ENCODE peak calls at places on chromosomes 13 and 19, in five cellular contexts. N, L, R, O and I are unnamed samples. For H3K36me3, the result is how much of the 10 kb centered on the place peaks cover.

GRCh38 chr13:105814219-105814901 is 721.1 kb downstream of the EFNB2 start:
- DNase-seq in O (no peak), R (no peak), L (no peak), N (no peak), I (no peak)

GRCh38 chr19:2639999-2640398 is 62.5 kb downstream of the GNG7 start:
- DNase-seq in L (no peak), R (no peak), N (no peak), O (no peak), I (no peak)

GRCh38 chr13:25945596-25945995 is 106.2 kb downstream of the SHISA2 start:
- DNase-seq in N (no peak), R (peak), O (no peak), L (no peak), I (no peak)

GRCh38 chr19:57934820-57935665 is at the start of gene ZNF418:
- DNase-seq in R (peak), N (peak), L (peak), O (no peak), I (peak)

GRCh38 chr19:30473334-30473867 is 101.2 kb downstream of the ZNF536 start:
- DNase-seq in L (no peak), R (no peak), N (no peak), O (no peak), I (no peak)

GRCh38 chr19:1524206-1524971 is 512 bp downstream of the PLK5 start:
- DNase-seq in L (no peak), N (no peak), R (no peak), O (no peak), I (no peak)

GRCh38 chr19:35031072-35031881 is 1.0 kb downstream of the SCN1B start:
- DNase-seq in L (peak), O (no peak), N (peak), R (no peak), I (no peak)

GRCh38 chr13:77811981-77812380 is 106.7 kb downstream of the EDNRB start:
- DNase-seq in N (no peak), L (no peak), O (no peak), R (no peak), I (no peak)

DNA sequence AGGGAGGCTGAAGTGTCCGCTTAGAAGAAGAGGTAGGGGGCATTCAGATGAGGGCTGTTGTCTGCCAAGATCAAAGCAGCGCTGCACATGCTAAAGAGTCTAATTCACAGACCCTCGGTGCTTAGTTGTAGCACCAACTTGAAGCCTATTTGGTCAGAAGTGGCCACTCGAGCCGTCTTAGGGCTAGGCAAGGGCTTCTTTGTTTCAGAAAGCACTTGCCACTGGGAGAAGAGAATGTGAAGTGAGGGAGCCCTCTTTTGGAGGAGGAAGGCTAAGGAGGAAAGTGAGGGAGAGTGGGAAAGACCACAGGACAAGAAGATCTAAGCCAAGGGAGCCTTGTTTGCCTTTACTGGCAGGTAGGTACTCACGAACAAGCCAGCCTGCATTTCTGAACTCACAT is 313.4 kb upstream of the TMTC4 start:
- DNase-seq in O (no peak), L (no peak), R (peak), N (no peak), I (no peak)
- TF ChIP-seq CTCF in O (no peak), L (no peak), R (peak), N (no peak), I (no peak)

GRCh38 chr19:41877490-41877876 is 404 bp downstream of the CD79A start:
- DNase-seq in N (peak), O (no peak), L (no peak), R (no peak), I (no peak)

GRCh38 chr19:41879080-41879479 is 2.0 kb downstream of the CD79A start:
- DNase-seq in N (no peak), O (no peak), R (no peak), L (no peak), I (no peak)

GRCh38 chr19:41876847-41877489 is at the start of gene CD79A:
- DNase-seq in O (no peak), L (no peak), N (peak), R (no peak), I (peak)

GRCh38 chr19:41879670-41880328 is 2.7 kb downstream of the CD79A start:
- DNase-seq in L (no peak), N (no peak), O (no peak), R (no peak), I (no peak)

GRCh38 chr19:41877916-41878905 is 1.1 kb downstream of the CD79A start:
- DNase-seq in O (no peak), R (no peak), N (peak), L (no peak), I (peak)
- H3K4me3 ChIP-seq in O (no peak), R (no peak), N (no peak), L (no peak), I (peak)

GRCh38 chr19:7986321-7987083 is 18.9 kb downstream of the ELAVL1 start:
- DNase-seq in O (no peak), R (peak), L (no peak), N (no peak), I (no peak)
- H3K36me3 ChIP-seq in O (under half), R (under half), L (half or more), N (half or more), I (half or more)

GRCh38 chr13:23711355-23711754 is 141.1 kb downstream of the TNFRSF19 start:
- DNase-seq in L (no peak), O (no peak), N (no peak), R (no peak), I (peak)

GRCh38 chr13:23718916-23719470 is 148.8 kb downstream of the TNFRSF19 start:
- DNase-seq in N (no peak), O (no peak), R (no peak), L (no peak), I (no peak)

GRCh38 chr13:23714672-23715071 is 144.5 kb downstream of the TNFRSF19 start:
- DNase-seq in L (no peak), N (no peak), O (no peak), R (no peak), I (no peak)

GRCh38 chr13:23715092-23715761 is 145.0 kb downstream of the TNFRSF19 start:
- DNase-seq in L (no peak), R (no peak), O (no peak), N (no peak), I (no peak)

GRCh38 chr13:23715762-23716235 is 145.6 kb downstream of the TNFRSF19 start:
- DNase-seq in N (peak), O (no peak), R (no peak), L (no peak), I (no peak)
- TF ChIP-seq CTCF in N (peak), O (peak), R (peak), L (peak), I (peak)

GRCh38 chr19:8366961-8367326 is 3.0 kb downstream of the ANGPTL4 start:
- DNase-seq in N (no peak), R (no peak), L (no peak), O (no peak), I (no peak)
- H3K4me3 ChIP-seq in N (no peak), R (peak), L (no peak), O (peak), I (no peak)

DNA sequence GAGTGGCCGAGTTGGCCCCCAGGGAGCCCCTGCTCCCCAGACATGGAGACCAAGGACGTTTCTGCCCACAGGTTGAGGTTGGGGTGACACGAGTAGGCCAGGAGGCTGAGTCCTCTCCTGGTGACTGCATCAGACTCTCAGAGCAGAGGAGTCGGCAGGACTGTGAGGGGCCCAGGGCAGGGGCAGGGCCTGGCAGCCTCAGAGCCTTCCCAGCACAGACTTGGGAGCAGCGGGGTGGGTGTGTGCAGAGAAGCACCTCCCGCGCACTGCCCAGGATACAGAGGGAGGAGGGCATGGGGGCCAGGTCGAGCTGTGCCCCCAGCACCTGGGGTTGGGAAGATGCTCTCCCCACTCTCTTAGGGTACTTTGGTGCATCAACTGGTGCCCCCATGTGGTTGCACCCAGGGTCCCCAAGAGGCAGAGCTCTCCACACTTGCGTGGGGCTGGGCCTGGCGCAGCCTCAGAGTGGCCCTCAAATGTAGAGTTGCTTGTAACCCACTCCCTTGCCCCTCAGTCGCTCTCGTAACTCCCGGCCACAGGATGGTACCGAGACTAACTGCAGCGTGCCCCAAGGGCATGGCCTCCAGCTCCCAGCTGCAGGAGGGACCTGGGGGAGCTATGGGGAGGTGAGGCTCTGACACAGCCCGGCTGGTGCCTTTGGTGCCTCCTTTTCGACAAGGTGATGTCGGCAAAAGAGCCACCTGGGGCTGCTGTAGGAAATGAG is 15.9 kb downstream of the TSSK6 start:
- DNase-seq in N (no peak), R (no peak), L (no peak), O (no peak), I (no peak)
- H3K36me3 ChIP-seq in N (half or more), R (half or more), L (half or more), O (half or more), I (half or more)

GRCh38 chr13:113958373-113958772 is 15.5 kb downstream of the C13orf46 start:
- DNase-seq in N (no peak), L (no peak), R (no peak), O (no peak), I (no peak)
- TF ChIP-seq CTCF in N (no peak), L (no peak), R (no peak), O (no peak), I (no peak)

GRCh38 chr13:71879129-71879535 is 12.1 kb upstream of the DACH1 start:
- DNase-seq in O (no peak), R (peak), L (no peak), N (no peak), I (no peak)
- H3K4me3 ChIP-seq in O (no peak), R (no peak), L (no peak), N (no peak), I (no peak)